ENCODE peak calls at places on chromosomes 11 and 22, in ten cellular contexts. L is HepG2; Y is psoas muscle; Q is cardiac muscle cell; I is GM12865; F is A673; Z is GM23338; B is lower lobe of right lung; G is CD8-positive, alpha-beta T cell; S is Peyer's patch. D is an unnamed sample.

GRCh38 chr11:120778692-120779490 is 245.0 kb upstream of the TBCEL start:
- DNase-seq in L (no peak), Y (no peak), Q (no peak), I (no peak), F (no peak), Z (peak; percentile 46), B (no peak), G (no peak), S (no peak), D (no peak)

GRCh38 chr22:41498322-41498721 is 29.4 kb downstream of the ACO2 start:
- DNase-seq in L (no peak), Y (no peak), Q (peak; percentile 26), I (no peak), F (no peak), Z (no peak), B (no peak), G (no peak), S (peak; percentile 52), D (no peak)

GRCh38 chr22:29742319-29742718 is 22.5 kb downstream of the CABP7 start:
- DNase-seq in L (no peak), Y (no peak), Q (no peak), I (no peak), F (no peak), Z (no peak), B (no peak), G (no peak), S (no peak), D (no peak)

GRCh38 chr11:86431258-86431657 is 56.6 kb downstream of the CCDC81 start:
- DNase-seq in L (no peak), Y (no peak), Q (no peak), I (no peak), F (no peak), Z (no peak), B (no peak), G (no peak), S (no peak), D (peak; percentile 40)

GRCh38 chr22:42151924-42152635 is 21.5 kb upstream of the CYP2D6 start:
- DNase-seq in L (no peak), Y (peak; percentile 7), Q (no peak), I (no peak), F (no peak), Z (peak; percentile 47), B (no peak), G (no peak), S (no peak), D (no peak)

GRCh38 chr22:49738006-49738405 is 89.7 kb downstream of the BRD1 start:
- DNase-seq in L (no peak), Y (no peak), Q (no peak), I (no peak), F (no peak), Z (no peak), B (no peak), G (no peak), S (peak; percentile 40), D (no peak)

GRCh38 chr11:92601048-92601447 is 368.4 kb upstream of the MTNR1B start:
- DNase-seq in L (no peak), Y (no peak), Q (no peak), I (no peak), F (no peak), Z (no peak), B (no peak), G (no peak), S (no peak), D (no peak)

GRCh38 chr22:46079861-46080821 is 70.2 kb upstream of the PPARA start:
- DNase-seq in L (no peak), Y (peak; percentile 88), Q (no peak), I (no peak), F (peak; percentile 94), Z (no peak), B (peak; percentile 56), G (no peak), S (peak; percentile 58), D (no peak)

GRCh38 chr22:47333625-47334024 is 571.2 kb downstream of the TBC1D22A start:
- DNase-seq in L (peak; percentile 9), Y (no peak), Q (peak; percentile 72), I (no peak), F (peak; percentile 27), Z (no peak), B (no peak), G (no peak), S (no peak), D (no peak)

GRCh38 chr11:103091441-103091809 is 535 bp downstream of the DCUN1D5 start:
- DNase-seq in L (peak; percentile 32), Y (peak; percentile 20), Q (peak; percentile 52), I (peak; percentile 59), F (peak; percentile 82), Z (peak; percentile 59), B (peak; percentile 71), G (no peak), S (peak; percentile 58), D (peak; percentile 24)
- TF ChIP-seq CTCF in L (no peak), Y (no peak), Q (no peak), I (no peak), F (no peak), Z (no peak), B (no peak), G (no peak), S (no peak), D (no peak)

GRCh38 chr11:128548655-128549255 is 38.6 kb downstream of the ETS1 start:
- DNase-seq in L (no peak), Y (peak; percentile 62), Q (peak; percentile 79), I (no peak), F (no peak), Z (peak; percentile 60), B (peak; percentile 70), G (peak; percentile 11), S (peak; percentile 74), D (no peak)

GRCh38 chr11:128550261-128550821 is 37.0 kb downstream of the ETS1 start:
- DNase-seq in L (no peak), Y (no peak), Q (no peak), I (no peak), F (no peak), Z (no peak), B (no peak), G (no peak), S (no peak), D (no peak)

GRCh38 chr11:128547946-128548654 is 39.3 kb downstream of the ETS1 start:
- DNase-seq in L (no peak), Y (no peak), Q (no peak), I (no peak), F (no peak), Z (no peak), B (no peak), G (no peak), S (no peak), D (no peak)

GRCh38 chr11:128549256-128549944 is 38.0 kb downstream of the ETS1 start:
- DNase-seq in L (no peak), Y (peak; percentile 73), Q (peak; percentile 92), I (no peak), F (no peak), Z (peak; percentile 58), B (no peak), G (no peak), S (no peak), D (no peak)

DNA sequence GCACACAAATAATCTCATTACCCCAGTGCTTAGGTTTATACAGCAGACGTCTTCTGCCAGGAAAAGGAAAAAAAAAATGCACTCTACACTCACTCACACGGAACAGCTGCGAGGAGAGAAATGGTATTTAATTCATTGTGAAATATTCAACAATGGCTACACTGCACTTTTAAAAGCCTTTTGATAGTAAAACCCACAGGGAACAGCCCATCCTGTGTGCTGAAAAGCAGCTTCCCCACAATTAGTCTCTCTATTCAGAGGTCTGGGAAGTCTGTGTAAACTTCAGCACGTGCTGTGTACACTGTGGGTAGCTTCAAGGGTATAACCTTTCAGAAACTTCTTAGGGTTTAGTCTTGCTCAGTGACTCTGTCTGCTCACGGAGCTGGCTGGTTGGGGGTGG is 42.7 kb downstream of the ETS1 start:
- DNase-seq in L (no peak), Y (no peak), Q (peak; percentile 85), I (no peak), F (peak; percentile 28), Z (no peak), B (no peak), G (no peak), S (no peak), D (no peak)
- H3K4me3 ChIP-seq in L (no peak overlapping the region), Y (no peak overlapping the region), Q (no peak overlapping the region), I (no peak overlapping the region), F (no peak overlapping the region), Z (no peak overlapping the region), B (no peak overlapping the region), G (peak overlapping the region; percentile 4), S (no peak overlapping the region), D (no peak overlapping the region)

GRCh38 chr22:37454857-37455686 is 27.8 kb upstream of the ELFN2 start:
- DNase-seq in L (peak; percentile 88), Y (no peak), Q (peak; percentile 91), I (no peak), F (peak; percentile 29), Z (no peak), B (peak; percentile 59), G (no peak), S (no peak), D (no peak)
- TF ChIP-seq CTCF in L (peak; percentile 43), Y (no peak), Q (no peak), I (no peak), F (no peak), Z (no peak), B (no peak), G (no peak), S (no peak), D (no peak)

GRCh38 chr11:14314127-14314526 is 44.9 kb downstream of the RRAS2 start:
- DNase-seq in L (no peak), Y (no peak), Q (no peak), I (no peak), F (no peak), Z (no peak), B (no peak), G (no peak), S (no peak), D (no peak)

GRCh38 chr11:14318581-14318981 is 40.4 kb downstream of the RRAS2 start:
- DNase-seq in L (no peak), Y (no peak), Q (no peak), I (no peak), F (no peak), Z (peak; percentile 58), B (no peak), G (no peak), S (no peak), D (no peak)

GRCh38 chr11:14312736-14313438 is 46.1 kb downstream of the RRAS2 start:
- DNase-seq in L (no peak), Y (no peak), Q (no peak), I (no peak), F (no peak), Z (no peak), B (no peak), G (no peak), S (no peak), D (no peak)

GRCh38 chr11:14317659-14318325 is 41.2 kb downstream of the RRAS2 start:
- DNase-seq in L (no peak), Y (no peak), Q (no peak), I (no peak), F (no peak), Z (no peak), B (no peak), G (no peak), S (no peak), D (no peak)

GRCh38 chr11:14315130-14315529 is 43.9 kb downstream of the RRAS2 start:
- DNase-seq in L (no peak), Y (no peak), Q (no peak), I (no peak), F (no peak), Z (no peak), B (no peak), G (no peak), S (no peak), D (no peak)
- H3K4me3 ChIP-seq in L (no peak overlapping the region), Y (no peak overlapping the region), Q (no peak overlapping the region), I (no peak overlapping the region), F (no peak overlapping the region), Z (no peak overlapping the region), B (no peak overlapping the region), G (no peak overlapping the region), S (no peak overlapping the region), D (no peak overlapping the region)